ENCODE peak calls at places on chromosomes 16 and 17, in four cellular contexts. E, U, O and V are unnamed samples.

GRCh38 chr16:84633622-84634021 is 14.7 kb upstream of the KLHL36 start:
- DNase-seq in O (no peak), U (no peak), E (no peak), V (no peak)

GRCh38 chr17:8338806-8339205 is 834 bp upstream of the ODF4 start:
- DNase-seq in E (no peak), O (no peak), U (no peak), V (no peak)

GRCh38 chr17:2218426-2218825 is 85.2 kb downstream of the SMG6 start:
- DNase-seq in U (no peak), E (no peak), O (no peak), V (peak; percentile 79)

GRCh38 chr17:69960755-69961154 is 114.3 kb upstream of the KCNJ16 start:
- DNase-seq in O (no peak), U (peak; percentile 6), E (no peak), V (peak; percentile 6)

GRCh38 chr17:82805823-82806222 is 34.0 kb downstream of the ZNF750 start:
- DNase-seq in U (no peak), O (no peak), E (no peak), V (no peak)

GRCh38 chr16:87586201-87586782 is 16.0 kb upstream of the JPH3 start:
- DNase-seq in E (no peak), U (no peak), O (no peak), V (no peak)

GRCh38 chr17:42252528-42253172 is 23.5 kb downstream of the STAT5B start:
- DNase-seq in U (no peak), O (no peak), E (no peak), V (peak; percentile 56)

GRCh38 chr16:57303021-57303909 is 18.8 kb upstream of the PLLP start:
- DNase-seq in O (no peak), U (no peak), E (no peak), V (no peak)

GRCh38 chr17:8420041-8420934 is 15.4 kb upstream of the NDEL1 start:
- DNase-seq in O (peak; percentile 6), U (peak; percentile 21), E (no peak), V (peak; percentile 80)

GRCh38 chr17:77836557-77837041 is 121.9 kb upstream of the TNRC6C start:
- DNase-seq in U (no peak), E (peak; percentile 19), O (no peak), V (peak; percentile 98)

GRCh38 chr17:80758793-80759673 is 214.4 kb downstream of the RPTOR start:
- DNase-seq in O (no peak), E (no peak), U (no peak), V (peak; percentile 8)

GRCh38 chr16:12025472-12025871 is 48.9 kb downstream of the SNX29 start:
- DNase-seq in E (no peak), U (no peak), O (no peak), V (no peak)

GRCh38 chr17:18950944-18951905 is 740 bp upstream of the SLC5A10 start:
- DNase-seq in E (no peak), O (no peak), U (no peak), V (no peak)

GRCh38 chr17:4858880-4859260 is 25.7 kb downstream of the MINK1 start:
- DNase-seq in E (no peak), O (no peak), U (no peak), V (peak; percentile 91)

GRCh38 chr17:2071421-2072281 is 16.7 kb downstream of the HIC1 start:
- DNase-seq in U (no peak), E (no peak), O (no peak), V (no peak)

GRCh38 chr17:58329035-58329807 is 626 bp upstream of the TSPOAP1 start:
- DNase-seq in E (peak; percentile 9), U (peak; percentile 37), O (no peak), V (no peak)

GRCh38 chr17:79818026-79818758 is 21.0 kb downstream of the CBX4 start:
- DNase-seq in E (no peak), U (no peak), O (no peak), V (no peak)

GRCh38 chr16:19559242-19559910 is 3.9 kb downstream of the VPS35L start:
- DNase-seq in O (peak; percentile 78), U (peak; percentile 80), E (peak; percentile 26), V (peak; percentile 69)

GRCh38 chr16:84532855-84533486 is 28.5 kb upstream of the MEAK7 start:
- DNase-seq in O (no peak), U (no peak), E (no peak), V (peak; percentile 30)

GRCh38 chr16:58385218-58385773 is 7.0 kb upstream of the GINS3 start:
- DNase-seq in E (no peak), O (no peak), U (no peak), V (no peak)